ENCODE peak calls at places on chromosomes 7 and 10, in five cellular contexts. T is GOT3; A is HuH-7; K is CD8-positive, alpha-beta T cell; Q is amniotic stem cell. J is an unnamed sample.

GRCh38 chr7:80151274-80151665 is 16.6 kb downstream of the GNAI1 start:
- DNase-seq in T (no peak), A (no peak), K (no peak), Q (no peak), J (no peak)

GRCh38 chr10:124162136-124162535 is 68.7 kb upstream of the CHST15 start:
- DNase-seq in T (no peak), A (no peak), K (no peak), Q (no peak), J (no peak)

GRCh38 chr7:107560898-107561516 is 2.7 kb downstream of the COG5 start:
- DNase-seq in T (no peak), A (no peak), K (no peak), Q (no peak), J (no peak)

GRCh38 chr7:8418627-8419245 is 14.7 kb upstream of the NXPH1 start:
- DNase-seq in T (no peak), A (no peak), K (peak; percentile 48), Q (peak; percentile 28), J (no peak)

GRCh38 chr10:88064608-88065383 is 201.4 kb downstream of the PTEN start:
- DNase-seq in T (no peak), A (no peak), K (no peak), Q (no peak), J (peak; percentile 11)

GRCh38 chr7:107860981-107861652 is 29.9 kb upstream of the DLD start:
- DNase-seq in T (no peak), A (no peak), K (no peak), Q (no peak), J (no peak)

GRCh38 chr10:3215336-3215860 is 42.8 kb upstream of the PITRM1 start:
- DNase-seq in T (no peak), A (no peak), K (no peak), Q (no peak), J (no peak)

GRCh38 chr7:34165927-34166550 is 260.7 kb downstream of the BMPER start:
- DNase-seq in T (no peak), A (peak; percentile 31), K (no peak), Q (no peak), J (no peak)

GRCh38 chr7:102008535-102009262 is 191.3 kb downstream of the CUX1 start:
- DNase-seq in T (no peak), A (no peak), K (no peak), Q (no peak), J (no peak)

GRCh38 chr7:23852135-23852534 is 142.1 kb downstream of the STK31 start:
- DNase-seq in T (no peak), A (no peak), K (no peak), Q (no peak), J (no peak)

GRCh38 chr10:73968101-73968515 is 29.8 kb upstream of the VCL start:
- DNase-seq in T (no peak), A (no peak), K (peak; percentile 43), Q (no peak), J (no peak)

GRCh38 chr10:20085115-20085514 is 268.9 kb downstream of the PLXDC2 start:
- DNase-seq in T (no peak), A (no peak), K (no peak), Q (no peak), J (no peak)

GRCh38 chr7:99201027-99201426 is 6.9 kb downstream of the KPNA7 start:
- DNase-seq in T (no peak), A (no peak), K (no peak), Q (peak; percentile 10), J (no peak)

GRCh38 chr10:63627376-63627775 is 106.2 kb downstream of the REEP3 start:
- DNase-seq in T (no peak), A (no peak), K (no peak), Q (no peak), J (no peak)